ENCODE peak calls at places on chromosomes 1 and 21, in five cellular contexts. One of them, this sample, is unnamed.

GRCh38 chr1:206503591-206504362 is 3.6 kb upstream of the RASSF5 start:
- DNase-seq in GM13976: peak; percentile 81
- DNase-seq in gastrocnemius medialis: peak; percentile 85
- DNase-seq in M059J: peak; percentile 100
- DNase-seq in BE2C: no peak
- DNase-seq in this sample: peak; percentile 92

GRCh38 chr1:214418380-214418779 is 133.0 kb downstream of the PTPN14 start:
- DNase-seq in BE2C: no peak
- DNase-seq in M059J: peak; percentile 83
- DNase-seq in GM13976: no peak
- DNase-seq in gastrocnemius medialis: no peak
- DNase-seq in this sample: no peak

GRCh38 chr1:75616436-75617433 is 5.8 kb upstream of the SLC44A5 start:
- DNase-seq in GM13976: peak; percentile 8
- DNase-seq in M059J: peak; percentile 18
- DNase-seq in BE2C: peak; percentile 3
- DNase-seq in gastrocnemius medialis: no peak
- DNase-seq in this sample: peak; percentile 14

GRCh38 chr1:56798053-56798471 is 21.1 kb downstream of the FYB2 start:
- DNase-seq in GM13976: no peak
- DNase-seq in gastrocnemius medialis: no peak
- DNase-seq in M059J: peak; percentile 83
- DNase-seq in BE2C: no peak
- DNase-seq in this sample: peak; percentile 51

GRCh38 chr1:234956821-234957329 is 171.8 kb downstream of the TOMM20 start:
- DNase-seq in M059J: peak; percentile 21
- DNase-seq in gastrocnemius medialis: no peak
- DNase-seq in GM13976: no peak
- DNase-seq in BE2C: no peak
- DNase-seq in this sample: no peak

GRCh38 chr1:215141460-215141859 is 58.9 kb downstream of the KCNK2 start:
- DNase-seq in GM13976: no peak
- DNase-seq in M059J: no peak
- DNase-seq in BE2C: no peak
- DNase-seq in gastrocnemius medialis: no peak
- DNase-seq in this sample: no peak

GRCh38 chr1:10682449-10683365 is 113.7 kb downstream of the CASZ1 start:
- DNase-seq in GM13976: no peak
- DNase-seq in gastrocnemius medialis: no peak
- DNase-seq in M059J: no peak
- DNase-seq in BE2C: no peak
- DNase-seq in this sample: no peak

GRCh38 chr1:112761714-112762480 is 46.8 kb upstream of the PPM1J start:
- DNase-seq in gastrocnemius medialis: no peak
- DNase-seq in M059J: no peak
- DNase-seq in GM13976: no peak
- DNase-seq in BE2C: no peak
- DNase-seq in this sample: no peak

GRCh38 chr1:47031585-47031984 is 8.1 kb downstream of the CYP4X1 start:
- DNase-seq in M059J: peak; percentile 8
- DNase-seq in gastrocnemius medialis: peak; percentile 44
- DNase-seq in GM13976: no peak
- DNase-seq in BE2C: no peak
- DNase-seq in this sample: no peak

GRCh38 chr1:205232122-205232820 is 4.5 kb downstream of the TMCC2 start:
- DNase-seq in BE2C: no peak
- DNase-seq in M059J: no peak
- DNase-seq in gastrocnemius medialis: no peak
- DNase-seq in GM13976: no peak
- DNase-seq in this sample: no peak

GRCh38 chr1:86471296-86471695 is 2.6 kb downstream of the CLCA1 start:
- DNase-seq in gastrocnemius medialis: no peak
- DNase-seq in M059J: no peak
- DNase-seq in BE2C: no peak
- DNase-seq in GM13976: no peak
- DNase-seq in this sample: peak; percentile 62

GRCh38 chr1:37471345-37472231 is 2.8 kb upstream of the ZC3H12A start:
- DNase-seq in BE2C: peak; percentile 71
- DNase-seq in M059J: peak; percentile 95
- DNase-seq in GM13976: no peak
- DNase-seq in gastrocnemius medialis: peak; percentile 89
- DNase-seq in this sample: peak; percentile 83

GRCh38 chr21:45393021-45393420 is 11.9 kb upstream of the COL18A1 start:
- DNase-seq in gastrocnemius medialis: peak; percentile 4
- DNase-seq in GM13976: no peak
- DNase-seq in M059J: no peak
- DNase-seq in BE2C: peak; percentile 15
- DNase-seq in this sample: no peak

GRCh38 chr1:12438349-12438924 is 179.6 kb downstream of the DHRS3 start:
- DNase-seq in M059J: peak; percentile 66
- DNase-seq in GM13976: peak; percentile 28
- DNase-seq in BE2C: no peak
- DNase-seq in gastrocnemius medialis: no peak
- DNase-seq in this sample: no peak

GRCh38 chr1:245234217-245235120 is 79.7 kb downstream of the KIF26B start:
- DNase-seq in M059J: peak; percentile 17
- DNase-seq in GM13976: no peak
- DNase-seq in BE2C: no peak
- DNase-seq in gastrocnemius medialis: no peak
- DNase-seq in this sample: no peak

GRCh38 chr1:224670506-224670905 is 54.4 kb downstream of the CNIH3 start:
- DNase-seq in M059J: peak; percentile 67
- DNase-seq in BE2C: no peak
- DNase-seq in GM13976: no peak
- DNase-seq in gastrocnemius medialis: no peak
- DNase-seq in this sample: peak; percentile 24

GRCh38 chr21:25907573-25908275 is 173.0 kb downstream of the GABPA start:
- DNase-seq in M059J: no peak
- DNase-seq in GM13976: no peak
- DNase-seq in BE2C: no peak
- DNase-seq in gastrocnemius medialis: no peak
- DNase-seq in this sample: no peak

GRCh38 chr1:207352560-207352959 is 31.1 kb downstream of the CD55 start:
- DNase-seq in gastrocnemius medialis: no peak
- DNase-seq in M059J: no peak
- DNase-seq in GM13976: no peak
- DNase-seq in BE2C: no peak
- DNase-seq in this sample: no peak

GRCh38 chr1:116167625-116168276 is 56.6 kb downstream of the MAB21L3 start:
- DNase-seq in GM13976: peak; percentile 40
- DNase-seq in BE2C: no peak
- DNase-seq in M059J: no peak
- DNase-seq in gastrocnemius medialis: no peak
- DNase-seq in this sample: peak; percentile 54

GRCh38 chr1:57916034-57916433 is 492.2 kb upstream of the DAB1 start:
- DNase-seq in GM13976: no peak
- DNase-seq in M059J: peak; percentile 12
- DNase-seq in BE2C: no peak
- DNase-seq in gastrocnemius medialis: no peak
- DNase-seq in this sample: no peak

GRCh38 chr1:220203816-220204215 is 68.4 kb downstream of the RAB3GAP2 start:
- DNase-seq in gastrocnemius medialis: no peak
- DNase-seq in GM13976: no peak
- DNase-seq in M059J: no peak
- DNase-seq in BE2C: no peak
- DNase-seq in this sample: no peak

GRCh38 chr1:223001653-223002634 is 141.1 kb downstream of the TLR5 start:
- DNase-seq in GM13976: no peak
- DNase-seq in BE2C: no peak
- DNase-seq in gastrocnemius medialis: no peak
- DNase-seq in M059J: no peak
- DNase-seq in this sample: peak; percentile 59

GRCh38 chr21:44461438-44462089 is 6.3 kb downstream of the LRRC3 start:
- DNase-seq in GM13976: no peak
- DNase-seq in BE2C: no peak
- DNase-seq in gastrocnemius medialis: no peak
- DNase-seq in M059J: peak; percentile 22
- DNase-seq in this sample: no peak

GRCh38 chr1:3652538-3653285 is 396 bp downstream of the TP73 start:
- DNase-seq in M059J: no peak
- DNase-seq in BE2C: peak; percentile 29
- DNase-seq in GM13976: no peak
- DNase-seq in gastrocnemius medialis: no peak
- DNase-seq in this sample: no peak

GRCh38 chr1:192810253-192810880 is 1.5 kb downstream of the RGS2 start:
- DNase-seq in M059J: no peak
- DNase-seq in GM13976: no peak
- DNase-seq in BE2C: no peak
- DNase-seq in gastrocnemius medialis: peak; percentile 16
- DNase-seq in this sample: peak; percentile 12

GRCh38 chr1:22808186-22808845 is 97.7 kb downstream of the EPHB2 start:
- DNase-seq in M059J: peak; percentile 87
- DNase-seq in gastrocnemius medialis: no peak
- DNase-seq in BE2C: no peak
- DNase-seq in GM13976: no peak
- DNase-seq in this sample: peak; percentile 82

GRCh38 chr1:157301477-157302198 is 163.4 kb upstream of the ETV3 start:
- DNase-seq in GM13976: no peak
- DNase-seq in gastrocnemius medialis: no peak
- DNase-seq in M059J: no peak
- DNase-seq in BE2C: no peak
- DNase-seq in this sample: no peak

GRCh38 chr1:117120774-117121588 is 568 bp downstream of the TRIM45 start:
- DNase-seq in GM13976: peak; percentile 32
- DNase-seq in M059J: no peak
- DNase-seq in gastrocnemius medialis: peak; percentile 18
- DNase-seq in BE2C: no peak
- DNase-seq in this sample: peak; percentile 69

GRCh38 chr1:67005068-67005467 is 48.9 kb downstream of the SLC35D1 start:
- DNase-seq in gastrocnemius medialis: peak; percentile 60
- DNase-seq in BE2C: no peak
- DNase-seq in M059J: no peak
- DNase-seq in GM13976: no peak
- DNase-seq in this sample: no peak

GRCh38 chr1:24745711-24746582 is 700 bp downstream of the CLIC4 start:
- DNase-seq in gastrocnemius medialis: peak; percentile 66
- DNase-seq in BE2C: peak; percentile 18
- DNase-seq in GM13976: no peak
- DNase-seq in M059J: peak; percentile 74
- DNase-seq in this sample: peak; percentile 79

GRCh38 chr1:26412180-26412840 is 1.7 kb downstream of the LIN28A start:
- DNase-seq in M059J: no peak
- DNase-seq in gastrocnemius medialis: no peak
- DNase-seq in BE2C: no peak
- DNase-seq in GM13976: no peak
- DNase-seq in this sample: no peak